ENCODE peak calls at places on chromosomes 16 and 17, in five cellular contexts. B is RCC 7860, O is endothelial cell, U is NCI-H226, F is IMR-90. N is an unnamed sample.

GRCh38 chr17:77810536-77810935 is 148.0 kb upstream of the TNRC6C start:
- DNase-seq in F (peak; percentile 33), B (no peak), O (no peak), U (no peak), N (peak; percentile 90)

GRCh38 chr17:17935321-17936271 is 36.6 kb downstream of the TOM1L2 start:
- DNase-seq in O (no peak), U (peak; percentile 90), F (peak; percentile 92), B (peak; percentile 77), N (peak; percentile 95)

GRCh38 chr17:74921045-74921681 is 1.9 kb downstream of the USH1G start:
- DNase-seq in U (no peak), F (no peak), O (no peak), B (no peak), N (no peak)

GRCh38 chr17:78252111-78252634 is 20.7 kb downstream of the TMEM235 start:
- DNase-seq in O (no peak), U (no peak), B (no peak), F (no peak), N (no peak)

GRCh38 chr17:72342582-72343527 is 222.0 kb downstream of the SOX9 start:
- DNase-seq in B (peak; percentile 82), F (no peak), O (no peak), U (no peak), N (peak; percentile 65)

GRCh38 chr17:49928826-49929475 is 40.0 kb upstream of the DLX4 start:
- DNase-seq in U (peak; percentile 70), B (peak; percentile 84), F (peak; percentile 17), O (no peak), N (peak; percentile 34)

GRCh38 chr17:50141750-50142119 is 8.7 kb downstream of the PPP1R9B start:
- DNase-seq in F (no peak), O (no peak), U (no peak), B (no peak), N (no peak)

GRCh38 chr16:4613636-4614570 is 785 bp downstream of the UBALD1 start:
- DNase-seq in F (peak; percentile 48), O (peak; percentile 43), B (peak; percentile 6), U (no peak), N (peak; percentile 72)

GRCh38 chr17:78908426-78908825 is 5.4 kb upstream of the CEP295NL start:
- DNase-seq in F (no peak), U (no peak), O (no peak), B (no peak), N (no peak)

N was measured in GM23248.